ENCODE peak calls at places on chromosomes 4 and X, in six cellular contexts. P is naive thymus-derived CD8-positive, alpha-beta T cell; B is fibroblast of the conjunctiva; D is NCI-H345; Y is psoas muscle; G is MM.1S. W is an unnamed sample.

GRCh38 chr4:67659065-67659464 is 41.9 kb downstream of the UBA6 start:
- DNase-seq in B (no peak), Y (no peak), D (no peak), P (no peak), G (no peak), W (no peak)

GRCh38 chr4:170465434-170465833 is 375.7 kb upstream of the AADAT start:
- DNase-seq in Y (no peak), P (no peak), B (no peak), D (no peak), G (no peak), W (no peak)

GRCh38 chr4:144787365-144788263 is 141.7 kb downstream of the HHIP start:
- DNase-seq in Y (no peak), B (peak), D (no peak), G (peak), P (no peak), W (peak)

GRCh38 chr4:38560763-38561558 is 103.0 kb upstream of the KLF3 start:
- DNase-seq in B (no peak), D (no peak), Y (no peak), P (no peak), G (no peak), W (peak)

GRCh38 chr4:40334591-40335507 is at the start of gene CHRNA9:
- DNase-seq in B (no peak), Y (no peak), D (no peak), G (no peak), P (no peak), W (no peak)

GRCh38 chr4:6058531-6059374 is 40.5 kb upstream of the C4orf50 start:
- DNase-seq in B (no peak), G (no peak), P (no peak), Y (no peak), D (no peak), W (no peak)

GRCh38 chr4:104749062-104749461 is 254.4 kb upstream of the CXXC4 start:
- DNase-seq in B (no peak), D (no peak), P (no peak), Y (no peak), G (peak), W (no peak)

GRCh38 chrX:110442631-110443030 is 84.0 kb downstream of the RTL9 start:
- DNase-seq in G (peak), D (no peak), B (no peak), P (no peak), Y (no peak), W (peak)

GRCh38 chrX:112211459-112211858 is 128.9 kb upstream of the TRPC5 start:
- DNase-seq in G (no peak), Y (no peak), B (no peak), D (no peak), P (no peak), W (no peak)

GRCh38 chrX:106862972-106863688 is 40.0 kb downstream of the RIPPLY1 start:
- DNase-seq in B (no peak), G (peak), D (no peak), P (no peak), Y (no peak), W (peak)

GRCh38 chrX:69024931-69025330 is 140.3 kb downstream of the PJA1 start:
- DNase-seq in B (peak), P (no peak), D (no peak), Y (peak), G (no peak), W (no peak)

W was measured in GM13976.